ENCODE peak calls at places on chromosome 4, in four cellular contexts. J, F, H and B are unnamed samples.
A peak's percentile ranks its signal among the peaks of the same experiment; 100 is the strongest.

GRCh38 chr4:152536545-152537182 is 772 bp upstream of the FBXW7 start:
- DNase-seq in F (peak; percentile 49), H (no peak), J (peak; percentile 67), B (peak; percentile 71)

GRCh38 chr4:28469886-28470285 is 1609.2 kb downstream of the STIM2 start:
- DNase-seq in J (no peak), H (no peak), F (no peak), B (peak; percentile 4)

GRCh38 chr4:89242864-89243740 is 64.5 kb downstream of the GPRIN3 start:
- DNase-seq in F (no peak), J (no peak), H (no peak), B (no peak)

GRCh38 chr4:137608085-137608484 is 75.8 kb upstream of the PCDH18 start:
- DNase-seq in H (no peak), J (peak; percentile 69), F (no peak), B (peak; percentile 51)

GRCh38 chr4:6918345-6918744 is 8.7 kb downstream of the TBC1D14 start:
- DNase-seq in F (no peak), J (no peak), H (no peak), B (no peak)

GRCh38 chr4:54495091-54495490 is 162.7 kb upstream of the KIT start:
- DNase-seq in J (no peak), F (no peak), H (no peak), B (peak; percentile 20)

GRCh38 chr4:184420402-184420801 is 53.9 kb downstream of the IRF2 start:
- DNase-seq in F (no peak), H (no peak), J (no peak), B (no peak)

GRCh38 chr4:88219099-88219498 is 60.7 kb upstream of the ABCG2 start:
- DNase-seq in H (no peak), J (no peak), F (peak; percentile 73), B (peak; percentile 73)

GRCh38 chr4:53943345-53944085 is 120.9 kb downstream of the CHIC2 start:
- DNase-seq in H (no peak), F (peak; percentile 66), J (no peak), B (peak; percentile 43)

GRCh38 chr4:85094735-85095134 is 128.2 kb upstream of the WDFY3 start:
- DNase-seq in J (no peak), F (no peak), H (no peak), B (no peak)

GRCh38 chr4:173514641-173515217 is 15.3 kb downstream of the HAND2 start:
- DNase-seq in J (no peak), F (no peak), H (no peak), B (peak; percentile 75)

GRCh38 chr4:154018659-154019058 is 229.8 kb upstream of the SFRP2 start:
- DNase-seq in J (no peak), F (no peak), H (no peak), B (no peak)

GRCh38 chr4:86521373-86521969 is 72.6 kb upstream of the PTPN13 start:
- DNase-seq in F (no peak), H (no peak), J (no peak), B (no peak)

GRCh38 chr4:107069049-107069448 is 32.9 kb upstream of the DKK2 start:
- DNase-seq in H (no peak), F (peak; percentile 47), J (no peak), B (peak; percentile 55)

GRCh38 chr4:113725963-113726362 is 35.6 kb downstream of the CAMK2D start:
- DNase-seq in J (no peak), F (no peak), H (no peak), B (no peak)

GRCh38 chr4:181301735-181302380 is 941.3 kb upstream of the TENM3 start:
- DNase-seq in F (peak; percentile 14), H (no peak), J (no peak), B (no peak)

GRCh38 chr4:8308856-8309771 is 39.6 kb downstream of the HTRA3 start:
- DNase-seq in F (peak; percentile 67), J (peak; percentile 86), H (no peak), B (peak; percentile 80)

GRCh38 chr4:3168029-3168428 is 80.9 kb upstream of the MSANTD1 start:
- DNase-seq in J (no peak), H (no peak), F (peak; percentile 17), B (peak; percentile 50)

GRCh38 chr4:146243141-146243882 is 29.0 kb downstream of the REELD1 start:
- DNase-seq in H (no peak), J (no peak), F (peak; percentile 20), B (no peak)

GRCh38 chr4:88645994-88646393 is 51.6 kb downstream of the NAP1L5 start:
- DNase-seq in F (no peak), H (no peak), J (no peak), B (no peak)

GRCh38 chr4:37661643-37662221 is 24.4 kb downstream of the RELL1 start:
- DNase-seq in H (no peak), F (no peak), J (no peak), B (peak; percentile 81)

GRCh38 chr4:108107729-108108382 is 60.9 kb downstream of the LEF1 start:
- DNase-seq in J (no peak), F (no peak), H (no peak), B (no peak)

GRCh38 chr4:122661661-122662160 is 40.8 kb upstream of the IL21 start:
- DNase-seq in H (no peak), F (peak; percentile 40), J (no peak), B (no peak)

GRCh38 chr4:27861381-27861787 is 1000.7 kb downstream of the STIM2 start:
- DNase-seq in H (no peak), F (peak; percentile 49), J (no peak), B (peak; percentile 37)

GRCh38 chr4:38160487-38161207 is 200.4 kb downstream of the PTTG2 start:
- DNase-seq in J (no peak), F (peak; percentile 96), H (peak; percentile 81), B (peak; percentile 98)

GRCh38 chr4:185165605-185166063 is 22.6 kb downstream of the SLC25A4 start:
- DNase-seq in J (no peak), F (peak; percentile 95), H (no peak), B (peak; percentile 95)

GRCh38 chr4:17623451-17624001 is 9.1 kb downstream of the MED28 start:
- DNase-seq in H (peak; percentile 47), F (no peak), J (no peak), B (no peak)

GRCh38 chr4:65656008-65656407 is 14.3 kb downstream of the EPHA5 start:
- DNase-seq in H (no peak), J (no peak), F (no peak), B (no peak)

GRCh38 chr4:125693233-125693632 is 378.5 kb downstream of the FAT4 start:
- DNase-seq in F (no peak), J (no peak), H (no peak), B (no peak)

GRCh38 chr4:89765966-89766365 is 71.0 kb downstream of the SNCA start:
- DNase-seq in H (peak; percentile 85), J (no peak), F (peak; percentile 92), B (peak; percentile 59)

GRCh38 chr4:61201562-61202099 is 1.5 kb downstream of the ADGRL3 start:
- DNase-seq in J (no peak), F (peak; percentile 23), H (no peak), B (no peak)

GRCh38 chr4:61202638-61203495 is 2.7 kb downstream of the ADGRL3 start:
- DNase-seq in F (peak; percentile 16), J (no peak), H (peak; percentile 49), B (no peak)

GRCh38 chr4:61200195-61200990 is at the start of gene ADGRL3:
- DNase-seq in H (peak; percentile 51), F (peak; percentile 55), J (peak; percentile 68), B (peak; percentile 3)

GRCh38 chr4:61200991-61201526 is 933 bp downstream of the ADGRL3 start:
- DNase-seq in J (no peak), H (peak; percentile 51), F (peak; percentile 52), B (peak; percentile 4)

GRCh38 chr4:61202100-61202637 is 2.0 kb downstream of the ADGRL3 start:
- DNase-seq in F (no peak), J (peak; percentile 68), H (no peak), B (no peak)
- H3K4me3 ChIP-seq in F (peak overlapping the region; percentile 59), J (peak overlapping the region; percentile 89), H (peak overlapping the region; percentile 69), B (no peak overlapping the region)

DNA sequence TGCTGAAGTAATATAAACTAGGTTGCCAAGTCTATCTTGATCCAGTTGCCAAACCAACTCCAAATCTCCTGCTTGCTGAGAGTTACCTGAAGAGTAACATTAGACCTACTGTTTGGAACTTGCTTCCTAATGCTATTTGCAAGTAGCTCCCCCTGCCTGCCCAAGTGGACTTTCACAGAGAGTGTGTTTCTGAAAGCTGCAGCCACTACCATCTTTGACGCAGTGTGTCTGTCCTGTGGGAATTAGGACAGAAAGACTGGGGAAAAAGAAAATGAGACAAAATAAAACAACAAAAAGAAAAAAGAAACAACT is 195.0 kb upstream of the HS3ST1 start:
- DNase-seq in H (peak; percentile 59), F (peak; percentile 41), J (no peak), B (peak; percentile 22)
- TF ChIP-seq CTCF in H (peak; percentile 33), F (peak; percentile 50), J (no peak), B (peak; percentile 52)

GRCh38 chr4:155675709-155676429 is 9.2 kb downstream of the GUCY1A1 start:
- DNase-seq in J (no peak), F (peak; percentile 39), H (no peak), B (peak; percentile 69)
- H3K4me3 ChIP-seq in J (peak overlapping the region; percentile 0), F (no peak overlapping the region), H (no peak overlapping the region), B (no peak overlapping the region)

DNA sequence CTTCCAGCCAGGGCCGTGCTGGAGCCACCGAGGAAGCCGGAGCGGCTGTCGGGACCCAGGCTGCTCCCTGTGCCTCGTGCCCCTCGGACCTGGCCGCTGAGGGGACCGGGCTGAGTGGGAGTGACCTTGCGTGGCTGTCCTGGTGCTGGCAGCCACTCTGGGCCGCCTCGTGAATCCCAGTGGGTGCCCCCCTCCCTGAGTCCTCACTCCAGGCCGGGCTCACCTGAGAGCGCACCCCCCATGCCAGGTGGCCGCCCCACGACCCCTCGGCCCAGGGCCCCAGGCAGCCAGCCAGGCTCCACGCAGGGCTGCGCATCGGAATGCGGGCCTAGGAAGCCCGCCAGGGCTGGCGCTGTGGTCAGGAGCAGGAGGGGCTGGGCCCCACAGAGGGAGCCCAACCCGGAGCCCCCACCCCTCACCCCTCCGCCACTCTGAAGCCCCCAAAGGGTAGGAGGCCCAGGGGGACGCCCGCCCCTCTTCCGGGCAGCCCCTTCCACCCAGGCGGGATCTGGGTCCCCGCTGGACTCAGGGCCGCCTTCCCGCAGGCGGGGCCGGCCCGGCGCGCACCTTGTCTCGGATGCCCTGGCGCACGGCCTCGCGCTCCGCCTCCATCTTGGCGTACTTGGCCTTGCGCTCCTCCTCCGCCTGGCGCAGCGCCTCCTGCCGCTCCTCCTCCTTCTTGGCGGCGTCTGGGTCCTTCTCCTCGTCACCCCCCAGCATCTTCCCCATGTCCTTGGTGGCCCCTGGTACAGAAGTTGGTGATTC is 33.9 kb downstream of the CPLX1 start:
- DNase-seq in F (peak; percentile 53), H (no peak), J (no peak), B (no peak)
- TF ChIP-seq CTCF in F (peak; percentile 18), H (no peak), J (no peak), B (no peak)

GRCh38 chr4:95761871-95762270 is 78.0 kb upstream of the PDHA2 start:
- DNase-seq in J (no peak), F (no peak), H (no peak), B (no peak)

GRCh38 chr4:95758001-95758400 is 81.9 kb upstream of the PDHA2 start:
- DNase-seq in F (peak; percentile 18), H (no peak), J (no peak), B (no peak)

GRCh38 chr4:95764961-95765360 is 74.9 kb upstream of the PDHA2 start:
- DNase-seq in H (no peak), F (no peak), J (no peak), B (no peak)

GRCh38 chr4:95761441-95761840 is 78.5 kb upstream of the PDHA2 start:
- DNase-seq in J (no peak), H (no peak), F (peak; percentile 70), B (peak; percentile 25)
- H3K4me3 ChIP-seq in J (no peak overlapping the region), H (no peak overlapping the region), F (no peak overlapping the region), B (no peak overlapping the region)